ENCODE peak calls at places on chromosome 1, in eight cellular contexts. L is left lung, G is neural crest cell, Z is tibial nerve, X is activated B cell treated with CpG ODN at 0.5 μM for 24 hours, A is GM13977, M is glutamatergic neuron, H is transverse colon. B is an unnamed sample.
A peak's percentile ranks its signal among the peaks of the same experiment; 100 is the strongest.

GRCh38 chr1:96643519-96643918 is 78.1 kb upstream of the PTBP2 start:
- DNase-seq in G (no peak), H (no peak), L (no peak), X (no peak), Z (no peak), M (no peak), A (no peak), B (no peak)

GRCh38 chr1:162310337-162310736 is 66.3 kb downstream of the SPATA46 start:
- DNase-seq in X (no peak), Z (no peak), M (no peak), H (no peak), G (no peak), A (no peak), L (no peak), B (peak; percentile 72)

GRCh38 chr1:39631361-39632331 is 7.8 kb downstream of the HEYL start:
- DNase-seq in L (no peak), G (no peak), Z (no peak), M (no peak), X (no peak), A (no peak), H (no peak), B (no peak)

GRCh38 chr1:100100202-100100601 is 32.5 kb downstream of the SASS6 start:
- DNase-seq in L (no peak), H (no peak), M (no peak), X (no peak), Z (no peak), A (no peak), G (no peak), B (no peak)

GRCh38 chr1:227372662-227373061 is 54.4 kb upstream of the CDC42BPA start:
- DNase-seq in A (no peak), Z (no peak), L (no peak), M (no peak), H (no peak), G (no peak), X (no peak), B (no peak)

GRCh38 chr1:156912861-156913808 is 7.3 kb upstream of the LRRC71 start:
- DNase-seq in G (no peak), H (no peak), M (peak; percentile 47), L (peak; percentile 85), A (no peak), Z (no peak), X (no peak), B (no peak)

GRCh38 chr1:241972703-241973375 is 15.3 kb downstream of the BECN2 start:
- DNase-seq in L (no peak), Z (no peak), M (peak; percentile 74), H (no peak), G (peak; percentile 54), X (no peak), A (no peak), B (no peak)

GRCh38 chr1:54791880-54792522 is 9.1 kb downstream of the TTC22 start:
- DNase-seq in X (no peak), Z (no peak), A (peak; percentile 67), H (no peak), G (peak; percentile 54), L (no peak), M (peak; percentile 85), B (no peak)

GRCh38 chr1:91549041-91549735 is 48.5 kb downstream of the CDC7 start:
- DNase-seq in H (peak; percentile 22), X (no peak), Z (no peak), L (no peak), A (no peak), G (no peak), M (no peak), B (no peak)

GRCh38 chr1:153570874-153571273 is 5.2 kb upstream of the S100A2 start:
- DNase-seq in G (no peak), X (no peak), A (no peak), H (no peak), M (no peak), Z (no peak), L (no peak), B (no peak)

DNA sequence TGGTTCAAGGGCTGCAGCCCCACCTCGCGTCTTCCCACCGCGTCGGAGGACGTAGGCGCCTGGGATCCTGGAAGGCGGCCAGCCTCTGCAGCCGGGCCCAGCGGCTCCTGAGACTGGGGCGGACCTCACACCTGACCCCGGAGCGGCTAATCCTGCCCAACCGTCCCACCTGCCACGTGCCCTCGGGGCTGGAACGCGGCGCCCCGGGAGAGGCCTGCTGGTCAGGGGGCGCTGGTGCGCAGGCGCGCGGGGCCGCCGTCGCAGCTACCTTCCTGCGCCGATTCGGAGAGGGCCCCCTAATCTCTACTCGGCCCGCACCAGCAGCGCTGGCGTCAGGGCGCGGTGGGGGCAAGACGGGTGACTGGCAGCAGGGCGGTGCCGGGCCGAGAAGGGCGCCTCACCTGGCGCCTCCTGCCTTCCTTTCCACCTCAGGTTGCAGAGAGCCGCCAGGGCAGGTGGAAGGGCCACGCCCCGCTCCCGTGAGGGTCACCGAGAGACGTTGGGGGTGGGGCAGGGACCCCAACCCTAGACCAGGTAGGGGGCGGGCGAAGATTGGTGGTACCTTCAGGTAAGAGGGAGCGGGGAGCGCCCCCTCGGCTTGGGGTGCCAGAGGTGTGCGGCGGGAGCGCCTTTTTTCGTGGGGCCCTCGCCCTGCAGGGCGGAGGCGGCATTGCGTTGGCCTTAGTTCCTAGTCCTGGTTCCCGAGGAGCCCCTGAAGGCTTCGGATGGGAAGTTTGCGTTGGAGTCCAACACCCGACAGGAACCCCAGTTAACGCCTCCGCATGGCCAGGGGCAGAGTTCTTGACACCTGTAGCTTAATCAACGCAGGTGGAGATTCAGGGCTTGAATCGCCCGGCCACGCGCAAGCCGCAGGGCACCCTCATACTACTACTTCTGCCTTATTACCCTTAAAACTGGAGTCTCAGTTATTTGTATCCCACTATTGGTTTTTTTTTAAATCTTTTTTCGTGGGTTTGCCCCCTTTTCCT is at the start of gene TDRD5:
- DNase-seq in G (no peak), M (peak; percentile 40), X (no peak), A (peak; percentile 50), L (no peak), Z (no peak), H (peak; percentile 69), B (no peak)
- TF ChIP-seq CTCF in G (peak; percentile 25), M (no peak), X (no peak), A (no peak), L (no peak), Z (no peak), H (no peak), B (no peak)

GRCh38 chr1:21321963-21322680 is 31.9 kb upstream of the ECE1 start:
- DNase-seq in X (no peak), H (no peak), G (no peak), Z (no peak), L (no peak), M (no peak), A (no peak), B (no peak)
- TF ChIP-seq CTCF in X (no peak), H (no peak), G (no peak), Z (no peak), L (no peak), M (no peak), A (no peak), B (no peak)

GRCh38 chr1:53577141-53578100 is 118.2 kb downstream of the DMRTB1 start:
- DNase-seq in M (peak; percentile 25), G (no peak), Z (no peak), H (no peak), A (no peak), X (no peak), L (no peak), B (peak; percentile 21)
- TF ChIP-seq CTCF in M (no peak), G (no peak), Z (no peak), H (no peak), A (no peak), X (no peak), L (no peak), B (no peak)

DNA sequence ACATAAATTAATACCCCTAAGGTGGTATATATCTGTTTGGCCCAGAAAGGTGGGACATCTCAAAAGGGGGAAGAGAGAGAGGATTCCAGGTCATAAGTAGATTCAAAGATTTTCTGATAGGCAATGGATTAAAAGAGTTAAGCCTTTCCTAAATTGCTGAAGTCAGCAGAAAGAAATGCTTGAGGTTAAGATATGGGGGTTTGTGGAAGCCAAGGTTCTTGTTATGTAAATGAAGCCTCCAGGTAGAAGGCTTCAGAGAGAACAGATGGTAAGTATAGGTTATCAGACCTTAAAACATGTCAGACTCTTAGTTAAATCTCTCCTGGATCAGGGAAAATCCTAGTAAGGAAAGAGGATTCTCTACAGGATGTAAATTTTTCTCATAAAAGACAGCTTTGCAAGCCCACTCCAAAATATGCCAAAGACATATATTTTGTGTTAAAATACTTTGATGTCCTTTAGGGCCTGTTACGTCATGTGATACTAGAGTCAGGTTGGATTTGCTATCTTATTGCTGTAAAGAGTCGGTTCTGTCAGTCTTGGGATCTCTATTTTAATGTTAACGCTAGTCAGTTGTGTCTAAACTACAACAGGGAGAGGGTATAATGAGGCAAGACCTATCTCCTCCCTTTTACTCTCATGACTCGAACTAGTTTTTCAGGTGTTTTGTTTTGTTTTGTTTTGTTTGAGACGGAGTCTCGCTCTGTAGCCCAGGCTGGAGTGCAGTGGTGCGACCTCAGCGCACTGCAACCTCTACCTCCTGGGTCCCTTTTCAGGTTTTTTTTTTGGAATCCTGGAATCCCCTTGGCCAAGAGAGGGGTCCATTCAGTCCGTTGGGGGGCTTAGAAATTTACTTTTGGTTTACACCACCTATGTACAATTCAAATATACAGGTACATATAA is 30.6 kb downstream of the RGS2 start:
- DNase-seq in X (no peak), L (no peak), H (no peak), Z (no peak), G (no peak), M (no peak), A (no peak), B (no peak)
- TF ChIP-seq CTCF in X (no peak), L (no peak), H (no peak), Z (no peak), G (no peak), M (no peak), A (no peak), B (no peak)

GRCh38 chr1:228750915-228751314 is 15.6 kb downstream of the RHOU start:
- DNase-seq in Z (no peak), H (no peak), L (no peak), X (no peak), A (no peak), M (no peak), G (no peak), B (no peak)

GRCh38 chr1:228753236-228753741 is 18.0 kb downstream of the RHOU start:
- DNase-seq in H (no peak), L (no peak), Z (no peak), X (no peak), M (no peak), A (no peak), G (no peak), B (no peak)

GRCh38 chr1:228749765-228750164 is 14.5 kb downstream of the RHOU start:
- DNase-seq in M (no peak), X (no peak), G (no peak), L (no peak), A (no peak), Z (no peak), H (no peak), B (no peak)

GRCh38 chr1:228752604-228753132 is 17.4 kb downstream of the RHOU start:
- DNase-seq in L (no peak), H (no peak), A (no peak), X (no peak), G (no peak), Z (no peak), M (no peak), B (no peak)

GRCh38 chr1:228751360-228752098 is 16.2 kb downstream of the RHOU start:
- DNase-seq in L (no peak), Z (no peak), H (no peak), G (no peak), A (no peak), M (no peak), X (no peak), B (no peak)
- TF ChIP-seq CTCF in L (no peak), Z (no peak), H (no peak), G (no peak), A (no peak), M (no peak), X (no peak), B (no peak)

GRCh38 chr1:23691499-23692307 is at the start of gene RPL11:
- DNase-seq in M (peak; percentile 86), H (peak; percentile 93), G (peak; percentile 81), X (peak; percentile 73), A (peak; percentile 94), L (peak; percentile 92), Z (peak; percentile 81), B (peak; percentile 90)
- TF ChIP-seq CTCF in M (peak; percentile 67), H (peak; percentile 85), G (peak; percentile 74), X (peak; percentile 39), A (peak; percentile 75), L (peak; percentile 84), Z (peak; percentile 95), B (peak; percentile 83)

B was measured in CD14-positive monocyte.